ENCODE peak calls at places on chromosomes 13 and 19, in ten cellular contexts. D is cardiac fibroblast, E is body of pancreas, Z is PC-3, A is neural progenitor cell, W is OCI-LY7, F is fibroblast of lung, K is lung, L is left lung, P is fibroblast of pulmonary artery. O is an unnamed sample.

GRCh38 chr13:35920816-35921215 is 210.4 kb downstream of the DCLK1 start:
- DNase-seq in E (no peak), K (no peak), W (no peak), F (no peak), L (no peak), D (no peak), Z (no peak), A (no peak), P (no peak), O (no peak)

GRCh38 chr19:30327331-30327730 is 44.9 kb upstream of the ZNF536 start:
- DNase-seq in Z (no peak), E (no peak), P (no peak), K (no peak), L (no peak), D (no peak), A (no peak), F (no peak), W (no peak), O (no peak)

GRCh38 chr19:55576746-55577145 is 3.9 kb downstream of the ZNF579 start:
- DNase-seq in E (no peak), L (no peak), D (no peak), Z (no peak), P (no peak), K (no peak), A (no peak), W (no peak), F (no peak), O (no peak)

GRCh38 chr19:6740589-6741348 is 1.3 kb downstream of the TRIP10 start:
- DNase-seq in E (peak), L (peak), K (peak), A (peak), Z (peak), F (peak), D (peak), W (peak), P (no peak), O (no peak)

GRCh38 chr13:41645313-41645712 is 188.0 kb downstream of the RGCC start:
- DNase-seq in W (no peak), Z (peak), L (no peak), E (peak), D (peak), A (no peak), P (peak), F (peak), K (peak), O (peak)

GRCh38 chr13:40388617-40389016 is 277.8 kb downstream of the FOXO1 start:
- DNase-seq in W (peak), L (no peak), P (no peak), F (no peak), E (peak), K (no peak), D (peak), Z (peak), A (no peak), O (no peak)

GRCh38 chr19:29371766-29372415 is 153.9 kb upstream of the VSTM2B start:
- DNase-seq in E (no peak), P (no peak), Z (no peak), F (no peak), K (no peak), A (no peak), W (no peak), L (no peak), D (no peak), O (no peak)

GRCh38 chr13:102055116-102055515 is 346.7 kb downstream of the FGF14 start:
- DNase-seq in P (no peak), L (no peak), F (no peak), A (no peak), K (no peak), Z (no peak), D (no peak), W (no peak), E (no peak), O (no peak)

GRCh38 chr13:113787694-113788093 is 28.7 kb downstream of the TMEM255B start:
- DNase-seq in F (no peak), D (no peak), P (no peak), Z (no peak), K (no peak), W (no peak), E (no peak), A (no peak), L (no peak), O (no peak)

GRCh38 chr19:29288276-29288675 is 75.3 kb upstream of the UQCRFS1 start:
- DNase-seq in F (no peak), K (no peak), L (no peak), P (no peak), D (no peak), A (no peak), Z (no peak), E (no peak), W (no peak), O (no peak)

GRCh38 chr19:55370305-55370988 is at the start of gene IL11:
- DNase-seq in P (no peak), E (no peak), W (no peak), A (peak), L (no peak), K (no peak), F (no peak), Z (peak), D (no peak), O (no peak)

GRCh38 chr19:18601875-18602274 is 4.7 kb downstream of the CRLF1 start:
- DNase-seq in D (no peak), F (no peak), K (no peak), W (no peak), L (no peak), Z (no peak), A (no peak), E (no peak), P (no peak), O (no peak)

GRCh38 chr19:18603958-18604819 is 2.4 kb downstream of the CRLF1 start:
- DNase-seq in P (no peak), E (no peak), D (no peak), K (no peak), Z (no peak), A (peak), F (no peak), W (no peak), L (no peak), O (no peak)

GRCh38 chr19:18604820-18605159 is 1.8 kb downstream of the CRLF1 start:
- DNase-seq in P (no peak), D (no peak), W (no peak), L (no peak), A (no peak), K (no peak), F (no peak), Z (no peak), E (no peak), O (no peak)

GRCh38 chr19:18605196-18605545 is 1.4 kb downstream of the CRLF1 start:
- DNase-seq in W (no peak), D (no peak), P (no peak), Z (no peak), E (no peak), A (no peak), F (no peak), K (no peak), L (no peak), O (no peak)

GRCh38 chr19:18603255-18603957 is 3.2 kb downstream of the CRLF1 start:
- DNase-seq in A (peak), F (no peak), K (no peak), Z (peak), W (no peak), L (no peak), E (no peak), P (peak), D (peak), O (no peak)
- H3K4me3 ChIP-seq in A (peak), F (no peak), K (no peak), Z (no peak), W (no peak), L (no peak), E (no peak), P (no peak), D (peak), O (no peak)

DNA sequence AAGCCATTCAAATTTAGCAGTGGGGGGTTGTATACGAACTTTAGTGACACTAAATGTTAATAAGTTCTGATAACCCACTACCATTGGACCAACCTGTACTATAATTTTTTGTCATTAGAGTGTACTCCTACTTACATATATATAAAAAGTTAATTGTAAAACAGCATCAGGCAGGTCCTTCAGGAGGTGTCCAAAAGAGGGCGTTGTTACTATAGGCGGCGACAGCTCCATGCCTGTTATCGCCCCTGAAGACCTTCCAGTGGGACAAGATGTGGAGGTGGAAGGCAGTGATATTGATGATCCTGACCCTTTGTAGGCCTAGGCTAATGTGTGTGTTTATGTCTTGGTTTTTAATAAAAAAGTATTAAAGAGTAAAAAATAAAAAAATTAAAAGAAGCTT is 27.5 kb downstream of the SPRYD7 start:
- DNase-seq in A (peak), Z (no peak), F (no peak), W (peak), L (no peak), E (no peak), K (no peak), P (no peak), D (no peak), O (no peak)
- TF ChIP-seq CTCF in A (peak), Z (peak), F (no peak), W (peak), L (no peak), E (no peak), K (no peak), P (no peak), D (no peak), O (no peak)

GRCh38 chr13:33017410-33017929 is 1.2 kb downstream of the KL start:
- DNase-seq in Z (no peak), L (no peak), D (peak), E (peak), A (peak), F (peak), W (peak), K (no peak), P (peak), O (peak)
- H3K4me3 ChIP-seq in Z (no peak), L (peak), D (no peak), E (no peak), A (peak), F (no peak), W (no peak), K (peak), P (peak), O (peak)

GRCh38 chr19:17539288-17540117 is 15.9 kb upstream of the COLGALT1 start:
- DNase-seq in Z (peak), L (peak), K (peak), D (peak), W (peak), A (peak), P (peak), F (peak), E (peak), O (no peak)
- TF ChIP-seq CTCF in Z (peak), L (no peak), K (peak), D (peak), W (no peak), A (peak), P (peak), F (no peak), E (peak), O (peak)

DNA sequence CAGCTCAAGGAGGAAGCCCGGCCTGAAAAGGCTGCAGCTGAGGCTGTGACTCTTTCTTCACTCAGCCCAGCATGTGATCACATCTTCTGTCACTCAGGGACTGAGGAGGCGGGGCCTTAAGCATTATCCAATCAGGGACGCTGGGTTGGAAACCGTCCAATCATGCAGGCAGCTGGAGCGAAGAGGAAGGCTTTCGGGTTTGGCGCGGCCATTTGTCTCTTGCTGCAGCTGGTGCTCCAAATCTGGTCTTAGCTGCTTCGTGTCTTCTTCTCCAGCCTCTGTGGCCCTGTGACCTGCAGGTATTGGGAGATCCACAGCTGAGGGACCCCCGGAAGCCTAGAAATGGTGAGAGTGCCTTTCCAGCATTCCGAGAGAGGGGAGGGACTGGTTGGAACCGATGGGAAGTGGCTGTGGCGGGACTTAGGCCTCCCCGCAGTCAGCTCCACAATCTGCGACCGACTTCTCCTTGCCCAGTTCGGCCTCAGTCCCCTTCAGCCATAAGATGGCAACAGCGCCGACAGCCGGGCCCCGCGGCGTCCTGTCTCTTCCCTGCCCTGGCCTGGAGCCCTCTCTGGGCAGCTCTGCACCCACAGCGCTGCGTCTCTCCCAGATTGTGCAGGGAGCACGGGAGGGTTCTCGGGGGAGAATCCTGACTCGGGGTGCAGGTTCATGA is at the start of gene ZNF90:
- DNase-seq in F (peak), L (peak), E (peak), W (peak), D (peak), A (peak), Z (no peak), P (peak), K (peak), O (peak)
- H3K4me3 ChIP-seq in F (peak), L (peak), E (no peak), W (peak), D (peak), A (peak), Z (no peak), P (peak), K (peak), O (peak)

GRCh38 chr19:54297759-54298305 is 15.1 kb downstream of the LILRA5 start:
- DNase-seq in F (no peak), P (no peak), W (peak), Z (peak), D (no peak), A (peak), E (no peak), L (no peak), K (no peak), O (no peak)
- TF ChIP-seq CTCF in F (no peak), P (no peak), W (peak), Z (no peak), D (no peak), A (no peak), E (no peak), L (no peak), K (no peak), O (no peak)

GRCh38 chr13:20136781-20137703 is 23.8 kb downstream of the GJA3 start:
- DNase-seq in L (peak), P (peak), Z (no peak), F (peak), W (no peak), E (peak), D (no peak), A (peak), K (peak), O (no peak)
- H3K4me3 ChIP-seq in L (no peak), P (no peak), Z (no peak), F (no peak), W (no peak), E (no peak), D (no peak), A (peak), K (no peak), O (peak)

GRCh38 chr13:24148414-24149305 is 11.9 kb upstream of the SPATA13 start:
- DNase-seq in L (no peak), D (peak), W (no peak), Z (peak), E (peak), A (no peak), F (peak), K (peak), P (peak), O (peak)
- TF ChIP-seq CTCF in L (no peak), D (no peak), W (no peak), Z (peak), E (no peak), A (no peak), F (peak), K (no peak), P (peak), O (peak)

GRCh38 chr13:30866692-30867669 is 39.1 kb upstream of the MEDAG start:
- DNase-seq in E (no peak), F (no peak), Z (no peak), W (no peak), P (no peak), K (no peak), D (no peak), L (no peak), A (no peak), O (no peak)

GRCh38 chr13:30870916-30871712 is 35.0 kb upstream of the MEDAG start:
- DNase-seq in K (no peak), L (no peak), D (no peak), A (no peak), P (no peak), F (no peak), E (no peak), W (no peak), Z (no peak), O (no peak)

GRCh38 chr13:30869491-30869890 is 36.6 kb upstream of the MEDAG start:
- DNase-seq in W (no peak), F (peak), D (peak), A (no peak), P (no peak), K (no peak), Z (no peak), E (no peak), L (no peak), O (no peak)

GRCh38 chr13:30870049-30870884 is 35.8 kb upstream of the MEDAG start:
- DNase-seq in A (peak), E (peak), Z (peak), W (peak), K (peak), P (peak), F (peak), D (peak), L (no peak), O (no peak)

DNA sequence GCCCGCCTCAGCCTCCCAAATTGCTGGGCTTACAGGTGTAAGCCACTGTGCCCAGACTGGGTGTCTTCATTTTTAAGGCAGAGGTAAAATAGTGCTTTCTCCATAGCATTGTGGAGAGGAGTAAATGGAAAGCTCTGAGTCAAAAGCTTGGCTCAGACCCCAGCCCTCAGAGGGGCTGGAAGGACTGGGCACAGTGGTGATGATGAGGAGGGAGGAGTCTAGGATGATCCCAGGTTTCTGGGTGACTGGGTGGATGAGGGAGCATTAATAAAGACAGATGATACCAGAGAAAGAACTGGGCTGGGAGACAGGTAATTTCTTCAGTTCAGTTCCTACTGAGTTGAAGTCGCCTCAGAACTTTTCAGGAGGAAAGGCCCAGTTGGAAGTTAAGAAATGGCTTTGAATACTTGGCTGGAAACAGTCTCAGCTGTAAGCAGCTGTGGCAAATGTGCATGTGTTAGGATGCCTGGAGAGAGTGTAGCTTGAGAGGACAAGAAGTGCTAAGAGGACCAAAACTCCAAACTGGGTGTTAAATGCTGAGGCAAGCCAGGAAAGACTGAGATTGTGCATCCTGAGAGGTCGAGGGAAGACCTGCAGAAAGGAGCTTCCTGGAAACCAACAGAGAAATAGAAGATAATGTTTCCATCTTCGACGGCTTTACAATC is 37.1 kb upstream of the MEDAG start:
- DNase-seq in D (peak), L (no peak), W (no peak), F (peak), E (no peak), P (no peak), K (no peak), A (no peak), Z (no peak), O (no peak)
- H3K4me3 ChIP-seq in D (no peak), L (no peak), W (no peak), F (no peak), E (no peak), P (no peak), K (no peak), A (no peak), Z (no peak), O (no peak)

O was measured in epithelial cell of proximal tubule.